ENCODE peak calls at places on chromosomes 7 and 10, in nine cellular contexts. C, Y, O, Q, H, A, U, K and L are unnamed samples.

GRCh38 chr10:33559105-33559504 is 224.6 kb upstream of the NRP1 start:
- DNase-seq in K (peak; percentile 85), O (peak; percentile 5), U (no peak), Y (no peak), C (no peak), A (peak; percentile 52), Q (no peak), H (no peak), L (peak; percentile 89)

GRCh38 chr10:84194424-84195043 is at the start of gene CDHR1:
- DNase-seq in Y (peak; percentile 88), U (peak; percentile 57), C (peak; percentile 46), O (no peak), Q (no peak), K (no peak), H (peak; percentile 82), A (no peak), L (no peak)

GRCh38 chr7:64853679-64854078 is 49.4 kb upstream of the ZNF273 start:
- DNase-seq in C (no peak), O (no peak), H (no peak), U (no peak), A (no peak), K (no peak), Q (no peak), Y (no peak), L (no peak)

GRCh38 chr10:85888004-85888403 is 478.6 kb downstream of the GRID1 start:
- DNase-seq in K (no peak), U (no peak), C (no peak), H (no peak), Y (no peak), A (no peak), Q (no peak), O (peak; percentile 9), L (no peak)

GRCh38 chr10:70266701-70267100 is 17.1 kb downstream of the NPFFR1 start:
- DNase-seq in Q (no peak), U (no peak), K (no peak), O (no peak), C (no peak), H (no peak), A (peak; percentile 24), Y (no peak), L (no peak)

GRCh38 chr10:73768881-73769280 is 13.0 kb upstream of the CHCHD1 start:
- DNase-seq in U (no peak), A (no peak), Y (peak; percentile 87), O (no peak), H (peak; percentile 53), C (no peak), Q (no peak), K (no peak), L (no peak)

GRCh38 chr7:2387897-2388636 is 15.3 kb upstream of the CHST12 start:
- DNase-seq in O (no peak), Y (no peak), Q (no peak), C (peak; percentile 54), A (no peak), H (no peak), K (no peak), U (no peak), L (no peak)

GRCh38 chr10:71912431-71912830 is 51.8 kb upstream of the CHST3 start:
- DNase-seq in O (peak; percentile 35), A (no peak), Q (no peak), U (no peak), Y (no peak), K (no peak), H (no peak), C (no peak), L (no peak)

GRCh38 chr7:129843365-129843898 is 109.3 kb downstream of the UBE2H start:
- DNase-seq in H (no peak), A (no peak), U (no peak), C (no peak), O (no peak), Y (no peak), Q (no peak), K (peak; percentile 59), L (no peak)

GRCh38 chr7:90119178-90119971 is 34.9 kb upstream of the STEAP1 start:
- DNase-seq in O (peak; percentile 6), Y (peak; percentile 69), Q (no peak), H (peak; percentile 3), C (peak; percentile 61), K (peak; percentile 2), U (peak; percentile 31), A (no peak), L (no peak)

GRCh38 chr7:646951-647350 is 79.5 kb upstream of the DNAAF5 start:
- DNase-seq in A (no peak), Q (no peak), Y (peak; percentile 50), U (no peak), C (no peak), O (no peak), K (no peak), H (no peak), L (no peak)

GRCh38 chr10:132393695-132394181 is 3.3 kb upstream of the PWWP2B start:
- DNase-seq in K (no peak), O (no peak), A (no peak), H (no peak), Y (peak; percentile 77), U (no peak), C (peak; percentile 14), Q (no peak), L (no peak)

GRCh38 chr7:138967159-138967558 is 14.0 kb downstream of the KIAA1549 start:
- DNase-seq in A (no peak), C (no peak), Y (no peak), K (no peak), Q (no peak), H (no peak), U (no peak), O (no peak), L (no peak)

GRCh38 chr7:116223598-116223997 is 13.3 kb downstream of the TES start:
- DNase-seq in Y (no peak), Q (no peak), H (no peak), C (no peak), U (no peak), O (no peak), K (no peak), A (no peak), L (no peak)

GRCh38 chr7:37198906-37199485 is 249.7 kb downstream of the ELMO1 start:
- DNase-seq in U (peak; percentile 89), K (peak; percentile 71), Y (peak; percentile 88), C (peak; percentile 81), H (peak; percentile 90), O (peak; percentile 76), A (no peak), Q (peak; percentile 12), L (peak; percentile 64)

GRCh38 chr7:27745064-27745583 is 5.2 kb downstream of the TAX1BP1 start:
- DNase-seq in Y (no peak), H (no peak), C (no peak), K (peak; percentile 75), U (peak; percentile 54), O (peak; percentile 90), Q (peak; percentile 44), A (peak; percentile 82), L (peak; percentile 69)

GRCh38 chr7:136251826-136252225 is 274.7 kb upstream of the MTPN start:
- DNase-seq in K (no peak), H (no peak), A (no peak), C (no peak), Q (no peak), U (no peak), O (no peak), Y (no peak), L (no peak)

GRCh38 chr7:141126107-141126506 is 52.2 kb downstream of the TMEM178B start:
- DNase-seq in Q (no peak), Y (no peak), A (no peak), U (no peak), K (no peak), O (no peak), C (no peak), H (no peak), L (no peak)

GRCh38 chr7:28573059-28573553 is 160.8 kb downstream of the CREB5 start:
- DNase-seq in C (peak; percentile 19), Y (no peak), O (no peak), U (no peak), K (peak; percentile 75), Q (no peak), A (peak; percentile 89), H (peak; percentile 61), L (peak; percentile 74)

GRCh38 chr10:55631071-55631654 is 729.9 kb downstream of the ZWINT start:
- DNase-seq in Y (peak; percentile 80), Q (no peak), U (peak; percentile 90), A (peak; percentile 35), C (peak; percentile 33), K (peak; percentile 57), H (peak; percentile 41), O (peak; percentile 70), L (peak; percentile 22)

GRCh38 chr7:1854521-1855395 is 184.7 kb downstream of the ELFN1 start:
- DNase-seq in H (no peak), K (no peak), A (no peak), O (no peak), Y (peak; percentile 74), C (peak; percentile 13), U (no peak), Q (no peak), L (no peak)

GRCh38 chr7:89023146-89023545 is 227.6 kb upstream of the TEX47 start:
- DNase-seq in O (no peak), H (no peak), Q (no peak), Y (no peak), U (no peak), K (peak; percentile 30), A (no peak), C (no peak), L (peak; percentile 9)

GRCh38 chr7:128027485-128027980 is 3.7 kb downstream of the LRRC4 start:
- DNase-seq in H (peak; percentile 30), C (no peak), O (no peak), Q (no peak), A (no peak), K (no peak), Y (no peak), U (no peak), L (no peak)
- H3K4me3 ChIP-seq in H (no peak overlapping the region), C (no peak overlapping the region), O (no peak overlapping the region), Q (no peak overlapping the region), A (no peak overlapping the region), K (no peak overlapping the region), Y (no peak overlapping the region), U (peak overlapping the region; percentile 14), L (no peak overlapping the region)

GRCh38 chr7:42071372-42072261 is 165.4 kb downstream of the GLI3 start:
- DNase-seq in C (no peak), H (no peak), A (no peak), Q (no peak), K (peak; percentile 53), Y (no peak), U (peak; percentile 28), O (no peak), L (peak; percentile 9)
- TF ChIP-seq CTCF in C (peak; percentile 12), H (no peak), A (no peak), Q (peak; percentile 25), K (peak; percentile 15), Y (no peak), U (peak; percentile 15), O (no peak), L (peak; percentile 46)

GRCh38 chr10:88386878-88387773 is 196.0 kb downstream of the RNLS start:
- DNase-seq in O (peak; percentile 73), C (no peak), A (no peak), K (peak; percentile 85), Q (peak; percentile 63), H (peak; percentile 61), Y (no peak), U (peak; percentile 76), L (peak; percentile 42)
- H3K4me3 ChIP-seq in O (no peak overlapping the region), C (peak overlapping the region; percentile 46), A (no peak overlapping the region), K (no peak overlapping the region), Q (no peak overlapping the region), H (no peak overlapping the region), Y (no peak overlapping the region), U (no peak overlapping the region), L (no peak overlapping the region)

DNA sequence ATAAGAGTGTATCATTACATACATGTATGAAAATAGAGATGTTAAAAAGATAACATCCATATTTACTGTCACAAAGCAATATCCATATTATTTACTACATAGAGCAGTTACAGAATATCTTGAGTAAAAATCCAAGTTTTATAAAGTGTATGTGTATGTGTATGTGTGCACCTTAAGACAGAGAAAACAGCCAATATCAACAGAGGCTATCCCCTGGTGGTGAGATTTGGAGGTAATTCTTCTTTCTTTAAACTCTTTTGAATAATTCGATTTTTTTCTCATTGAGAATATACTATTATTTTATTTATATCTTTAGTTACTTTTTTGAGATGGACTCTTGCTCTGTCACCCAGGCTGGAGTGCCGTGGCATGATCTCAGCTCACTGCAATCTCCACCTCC is 18.4 kb downstream of the TRDMT1 start:
- DNase-seq in Q (no peak), A (no peak), C (no peak), U (no peak), O (no peak), K (no peak), H (no peak), Y (no peak), L (no peak)
- TF ChIP-seq CTCF in Q (no peak), A (no peak), C (peak; percentile 10), U (peak; percentile 15), O (no peak), K (peak; percentile 27), H (no peak), Y (no peak), L (peak; percentile 5)